ENCODE peak calls at places on chromosome 15, in eight cellular contexts. H is AG04450, B is BJ, M is neural crest cell, O is IMR-90, S is AG09319, K is GM20000, N is transverse colon. I is an unnamed sample.

GRCh38 chr15:25416693-25417092 is 22.1 kb downstream of the UBE3A start:
- DNase-seq in M (no peak), N (no peak), H (no peak), S (no peak), O (peak), K (no peak), B (no peak), I (peak)

GRCh38 chr15:74040115-74040850 is 42.1 kb downstream of the GOLGA6A start:
- DNase-seq in S (peak), O (peak), N (peak), M (no peak), K (no peak), H (peak), B (peak), I (peak)

GRCh38 chr15:99434506-99435137 is 131.2 kb upstream of the MEF2A start:
- DNase-seq in K (no peak), N (no peak), H (no peak), S (no peak), M (no peak), O (no peak), B (no peak), I (peak)

GRCh38 chr15:41940441-41940857 is 31.9 kb downstream of the EHD4 start:
- DNase-seq in H (no peak), K (no peak), S (no peak), O (peak), B (no peak), M (no peak), N (no peak), I (peak)

GRCh38 chr15:58876306-58876705 is 57.2 kb downstream of the SLTM start:
- DNase-seq in S (no peak), O (no peak), K (no peak), H (no peak), N (no peak), B (no peak), M (no peak), I (no peak)

GRCh38 chr15:96276438-96277210 is 53.9 kb upstream of the NR2F2 start:
- DNase-seq in H (peak), S (peak), M (no peak), K (no peak), B (peak), O (peak), N (no peak), I (no peak)

GRCh38 chr15:68775671-68776476 is 44.8 kb downstream of the ANP32A start:
- DNase-seq in M (no peak), N (peak), O (peak), K (no peak), B (no peak), H (no peak), S (no peak), I (peak)

GRCh38 chr15:68469162-68470048 is 37.4 kb upstream of the ITGA11 start:
- DNase-seq in S (no peak), O (no peak), H (no peak), K (no peak), M (no peak), N (no peak), B (peak), I (no peak)

GRCh38 chr15:95470997-95471692 is 859.4 kb upstream of the NR2F2 start:
- DNase-seq in M (no peak), N (no peak), O (peak), H (no peak), S (no peak), K (no peak), B (no peak), I (peak)

GRCh38 chr15:81888748-81889479 is 156.9 kb downstream of the MEX3B start:
- DNase-seq in O (peak), M (no peak), S (no peak), H (peak), K (no peak), B (peak), N (no peak), I (no peak)

GRCh38 chr15:61480295-61480694 is 251.2 kb upstream of the RORA start:
- DNase-seq in H (no peak), O (no peak), K (no peak), N (no peak), B (no peak), S (no peak), M (no peak), I (no peak)

GRCh38 chr15:39426552-39427532 is 154.0 kb upstream of the THBS1 start:
- DNase-seq in K (peak), O (peak), S (no peak), N (peak), M (no peak), B (no peak), H (no peak), I (peak)

GRCh38 chr15:38427380-38427779 is 26.5 kb upstream of the FAM98B start:
- DNase-seq in K (no peak), B (no peak), O (no peak), S (no peak), N (no peak), H (no peak), M (no peak), I (no peak)

GRCh38 chr15:64856429-64857145 is 14.9 kb downstream of the PLEKHO2 start:
- DNase-seq in O (peak), B (no peak), K (no peak), S (peak), N (no peak), M (peak), H (no peak), I (peak)

GRCh38 chr15:46280753-46281521 is 646.1 kb downstream of the SQOR start:
- DNase-seq in K (no peak), B (no peak), M (no peak), N (no peak), H (no peak), O (no peak), S (no peak), I (no peak)

GRCh38 chr15:88623061-88623460 is 1.9 kb downstream of the AEN start:
- DNase-seq in O (peak), M (no peak), H (peak), N (no peak), B (peak), S (peak), K (no peak), I (peak)

GRCh38 chr15:40902605-40903561 is 8.6 kb downstream of the VPS18 start:
- DNase-seq in S (no peak), M (no peak), K (no peak), H (no peak), O (no peak), N (no peak), B (no peak), I (peak)

GRCh38 chr15:40899536-40900207 is 5.4 kb downstream of the VPS18 start:
- DNase-seq in K (no peak), M (no peak), N (no peak), B (no peak), O (no peak), H (no peak), S (no peak), I (no peak)

GRCh38 chr15:40904552-40905201 is 10.4 kb downstream of the VPS18 start:
- DNase-seq in N (no peak), O (no peak), H (no peak), S (no peak), B (no peak), K (no peak), M (no peak), I (no peak)

GRCh38 chr15:40901053-40901443 is 6.8 kb downstream of the VPS18 start:
- DNase-seq in N (no peak), O (no peak), K (no peak), S (no peak), B (no peak), M (no peak), H (no peak), I (no peak)

GRCh38 chr15:40900256-40901052 is 6.2 kb downstream of the VPS18 start:
- DNase-seq in N (no peak), K (no peak), M (no peak), O (no peak), H (no peak), B (no peak), S (no peak), I (no peak)
- TF ChIP-seq CTCF in N (no peak), K (no peak), M (no peak), O (no peak), H (no peak), B (no peak), S (no peak), I (no peak)

GRCh38 chr15:29125382-29126207 is 144.0 kb downstream of the NSMCE3 start:
- DNase-seq in O (no peak), M (no peak), H (no peak), N (no peak), K (no peak), S (no peak), B (no peak), I (no peak)

GRCh38 chr15:29126208-29126536 is 143.4 kb downstream of the NSMCE3 start:
- DNase-seq in K (no peak), H (no peak), B (no peak), S (no peak), N (no peak), O (no peak), M (no peak), I (no peak)

GRCh38 chr15:29123991-29124390 is 145.6 kb downstream of the NSMCE3 start:
- DNase-seq in O (no peak), B (no peak), K (no peak), S (no peak), N (no peak), H (no peak), M (no peak), I (no peak)

GRCh38 chr15:29123171-29123570 is 146.5 kb downstream of the NSMCE3 start:
- DNase-seq in H (no peak), K (no peak), S (no peak), M (no peak), O (no peak), N (no peak), B (no peak), I (no peak)

GRCh38 chr15:29124581-29125381 is 144.8 kb downstream of the NSMCE3 start:
- DNase-seq in H (no peak), B (no peak), M (no peak), N (no peak), K (no peak), S (no peak), O (peak), I (no peak)
- TF ChIP-seq CTCF in H (peak), B (no peak), M (no peak), N (no peak), K (no peak), S (no peak), O (peak), I (no peak)

GRCh38 chr15:71385026-71385425 is 269.8 kb downstream of the THSD4 start:
- DNase-seq in M (no peak), K (no peak), S (no peak), H (no peak), O (peak), B (no peak), N (peak), I (no peak)

GRCh38 chr15:71375934-71376333 is 260.7 kb downstream of the THSD4 start:
- DNase-seq in S (no peak), O (peak), B (no peak), K (no peak), H (no peak), N (no peak), M (no peak), I (no peak)

GRCh38 chr15:71379893-71380292 is 264.6 kb downstream of the THSD4 start:
- DNase-seq in H (peak), M (no peak), K (no peak), S (no peak), N (no peak), B (no peak), O (peak), I (no peak)

GRCh38 chr15:71384501-71384900 is 269.2 kb downstream of the THSD4 start:
- DNase-seq in H (no peak), K (no peak), B (no peak), O (no peak), N (no peak), M (no peak), S (no peak), I (no peak)

DNA sequence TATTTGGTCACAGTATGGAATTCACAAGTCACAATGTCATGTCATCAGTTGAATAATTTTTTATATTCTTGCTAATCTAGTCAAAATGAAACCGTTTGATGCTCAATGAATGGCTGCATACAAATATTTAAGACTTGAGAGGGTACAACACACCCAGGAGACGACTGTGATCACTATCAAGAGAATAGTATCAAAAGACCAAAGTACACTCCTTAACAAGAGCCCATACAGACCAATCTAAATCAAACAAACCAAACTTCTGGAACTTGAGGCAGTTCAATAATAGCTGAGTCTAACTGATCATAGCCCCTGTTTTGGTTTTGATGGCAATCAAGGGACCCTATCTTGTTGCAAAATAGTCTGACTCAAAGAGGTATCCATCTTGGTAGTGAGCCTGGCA is 265.1 kb downstream of the THSD4 start:
- DNase-seq in S (no peak), N (no peak), O (no peak), M (no peak), H (no peak), K (no peak), B (no peak), I (no peak)
- TF ChIP-seq CTCF in S (no peak), N (no peak), O (no peak), M (no peak), H (no peak), K (no peak), B (no peak), I (no peak)

GRCh38 chr15:84859651-84860050 is 24.8 kb upstream of the SLC28A1 start:
- DNase-seq in K (no peak), M (no peak), H (no peak), S (no peak), O (no peak), N (no peak), B (no peak), I (no peak)

GRCh38 chr15:84856731-84857417 is 27.6 kb upstream of the SLC28A1 start:
- DNase-seq in N (no peak), H (no peak), B (no peak), O (no peak), S (no peak), M (no peak), K (no peak), I (no peak)

GRCh38 chr15:84858231-84858630 is 26.2 kb upstream of the SLC28A1 start:
- DNase-seq in S (no peak), O (no peak), H (no peak), M (no peak), K (no peak), N (no peak), B (no peak), I (no peak)

GRCh38 chr15:84857418-84858004 is 27.0 kb upstream of the SLC28A1 start:
- DNase-seq in O (no peak), K (no peak), M (no peak), B (no peak), H (no peak), S (no peak), N (no peak), I (no peak)

DNA sequence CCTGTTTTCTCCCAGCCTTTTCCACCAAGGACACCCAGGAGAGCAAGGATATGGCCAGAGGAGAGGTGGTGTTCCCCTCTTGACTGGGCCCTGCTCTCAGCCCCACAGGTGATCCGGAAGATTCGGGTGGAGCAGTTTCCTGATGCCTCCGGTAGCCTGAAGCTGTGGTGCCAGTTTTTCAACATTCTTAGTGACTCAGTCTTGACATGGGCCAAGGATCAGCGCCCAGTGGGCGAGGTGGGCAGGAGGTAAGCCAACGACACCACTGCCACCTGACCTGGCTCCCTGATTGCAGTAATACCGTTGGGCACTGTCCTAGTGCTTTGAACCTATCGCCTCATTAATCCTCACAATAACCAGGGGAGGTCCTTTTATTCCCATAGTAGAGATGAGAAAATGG is 25.3 kb upstream of the SLC28A1 start:
- DNase-seq in S (no peak), O (no peak), K (no peak), B (no peak), M (no peak), N (peak), H (no peak), I (no peak)
- TF ChIP-seq CTCF in S (no peak), O (no peak), K (no peak), B (no peak), M (no peak), N (no peak), H (no peak), I (no peak)

GRCh38 chr15:76061700-76062099 is 1.9 kb downstream of the TMEM266 start:
- DNase-seq in K (no peak), O (no peak), H (no peak), S (no peak), M (no peak), N (no peak), B (no peak), I (no peak)

GRCh38 chr15:76057332-76058000 is 2.3 kb upstream of the TMEM266 start:
- DNase-seq in N (peak), S (peak), B (no peak), M (peak), H (no peak), O (peak), K (peak), I (peak)

GRCh38 chr15:76058714-76059319 is 968 bp upstream of the TMEM266 start:
- DNase-seq in O (no peak), M (peak), N (no peak), S (no peak), B (no peak), H (no peak), K (peak), I (peak)

GRCh38 chr15:76060098-76060989 is 559 bp downstream of the TMEM266 start:
- DNase-seq in H (no peak), M (no peak), B (no peak), S (no peak), K (peak), O (no peak), N (no peak), I (no peak)

GRCh38 chr15:76059320-76060097 is at the start of gene TMEM266:
- DNase-seq in B (no peak), K (peak), S (no peak), M (peak), H (no peak), O (peak), N (peak), I (peak)
- TF ChIP-seq CTCF in B (no peak), K (no peak), S (no peak), M (peak), H (no peak), O (no peak), N (no peak), I (no peak)

GRCh38 chr15:93019091-93019490 is 69.9 kb downstream of the RGMA start:
- DNase-seq in O (no peak), B (no peak), M (no peak), K (no peak), H (no peak), N (no peak), S (no peak), I (no peak)

GRCh38 chr15:93019971-93020370 is 69.0 kb downstream of the RGMA start:
- DNase-seq in H (no peak), S (no peak), K (no peak), B (no peak), M (no peak), N (no peak), O (no peak), I (no peak)

GRCh38 chr15:93017521-93017920 is 71.5 kb downstream of the RGMA start:
- DNase-seq in M (no peak), K (no peak), O (no peak), B (no peak), H (no peak), S (peak), N (no peak), I (no peak)

GRCh38 chr15:93020976-93021772 is 67.8 kb downstream of the RGMA start:
- DNase-seq in B (no peak), O (no peak), S (no peak), H (no peak), M (no peak), N (no peak), K (no peak), I (no peak)

DNA sequence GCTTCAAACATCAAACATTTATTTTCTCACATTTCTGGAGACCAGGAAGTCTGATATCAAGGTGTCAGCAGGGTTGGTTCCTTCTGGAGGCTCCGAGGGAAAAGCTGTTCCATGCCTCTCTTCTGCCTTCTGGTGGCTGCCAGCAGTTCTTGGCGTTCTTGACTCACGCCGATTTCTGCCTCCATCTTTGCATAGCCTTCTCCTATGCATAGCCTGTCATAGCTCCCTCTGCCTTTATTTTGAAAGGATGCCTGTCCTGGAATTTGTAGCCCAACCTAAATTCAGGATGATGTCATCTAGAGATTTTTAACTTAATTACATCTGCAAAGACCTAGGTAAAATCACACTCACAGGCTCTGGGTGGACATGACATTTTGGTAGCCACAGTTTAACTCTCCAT is 70.4 kb downstream of the RGMA start:
- DNase-seq in K (no peak), O (no peak), S (no peak), N (no peak), H (no peak), B (no peak), M (no peak), I (no peak)
- TF ChIP-seq CTCF in K (no peak), O (peak), S (no peak), N (no peak), H (peak), B (peak), M (peak), I (no peak)

DNA sequence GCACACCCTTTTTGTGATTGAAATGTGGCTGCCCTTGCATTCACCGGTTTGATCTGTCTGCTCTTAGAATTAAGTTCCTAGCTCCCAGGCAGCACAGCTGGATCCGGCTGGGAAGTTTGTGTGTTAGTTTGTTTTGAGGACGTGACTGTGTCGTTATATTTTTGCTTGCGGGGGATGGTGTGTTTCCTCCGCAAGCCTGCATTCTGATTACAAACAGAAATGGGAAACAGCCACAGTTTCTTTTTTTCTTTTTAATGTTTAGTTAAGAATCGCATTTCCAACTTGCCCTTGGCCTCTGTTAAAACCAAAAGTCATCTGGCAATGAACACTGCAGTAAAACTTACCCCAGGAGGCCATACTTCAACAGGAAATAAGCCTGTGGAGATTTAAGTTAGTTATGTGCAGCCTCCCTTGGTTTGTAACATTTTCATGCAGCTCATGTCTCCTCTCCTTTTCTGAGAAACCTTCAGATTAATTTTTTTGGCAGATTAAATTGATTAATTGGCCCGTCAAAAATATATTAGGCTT is 890 bp downstream of the TMOD3 start:
- DNase-seq in O (peak), B (no peak), N (no peak), S (peak), K (peak), H (no peak), M (no peak), I (no peak)
- TF ChIP-seq CTCF in O (no peak), B (no peak), N (no peak), S (no peak), K (no peak), H (no peak), M (no peak), I (no peak)

DNA sequence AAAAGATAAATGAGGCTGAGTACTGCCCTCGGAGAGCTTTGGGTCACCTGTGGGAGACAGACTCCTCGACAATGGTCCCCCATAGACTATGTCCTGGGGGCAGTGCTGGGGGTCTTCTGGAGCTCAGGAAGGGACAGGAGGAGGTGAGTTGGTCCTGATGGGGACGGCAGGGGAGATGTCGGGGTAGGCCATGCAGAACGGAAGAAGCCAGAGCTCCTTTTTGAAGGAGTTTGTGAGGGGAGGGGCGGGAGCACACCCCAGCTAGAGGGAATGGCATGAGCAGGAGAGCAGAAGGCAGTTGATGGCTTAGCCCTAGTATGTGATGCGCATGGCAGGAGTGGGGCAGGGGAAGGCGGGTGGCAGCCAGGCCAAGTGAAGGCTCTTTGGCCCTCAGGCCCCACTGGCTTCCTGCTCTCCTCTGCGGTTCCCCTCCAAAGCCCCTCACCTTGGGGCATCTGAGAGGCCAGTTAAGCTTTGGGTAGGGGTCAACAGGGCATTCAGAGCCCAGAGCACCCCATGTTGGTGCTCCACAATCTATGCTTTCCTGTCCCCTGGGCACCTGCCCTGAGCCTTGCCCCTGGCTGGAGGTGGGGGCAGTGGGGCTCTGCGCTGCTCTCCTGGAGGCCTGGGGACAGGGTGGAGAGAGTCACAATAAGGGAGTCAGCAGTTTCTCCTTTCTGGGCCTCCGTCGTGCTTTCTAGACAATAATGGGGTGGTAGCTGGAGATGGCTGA is 179.3 kb downstream of the SMAD6 start:
- DNase-seq in H (no peak), S (no peak), B (no peak), K (no peak), N (no peak), M (no peak), O (no peak), I (no peak)
- TF ChIP-seq CTCF in H (no peak), S (no peak), B (no peak), K (no peak), N (no peak), M (no peak), O (no peak), I (no peak)

I was measured in adrenal gland.